ENCODE peak calls at places on chromosomes 3 and 15, in four cellular contexts. One of them, this sample, is unnamed.

GRCh38 chr3:112687621-112688020 is 46.7 kb upstream of the CCDC80 start:
- DNase-seq in neuronal stem cell: no peak
- DNase-seq in fibroblast of pulmonary artery: no peak
- DNase-seq in Panc1: no peak
- DNase-seq in this sample: no peak

GRCh38 chr3:39146611-39147373 is 6.6 kb downstream of the CSRNP1 start:
- DNase-seq in neuronal stem cell: no peak
- DNase-seq in fibroblast of pulmonary artery: peak
- DNase-seq in Panc1: peak
- DNase-seq in this sample: peak

GRCh38 chr15:31265090-31265870 is 61.4 kb upstream of the KLF13 start:
- DNase-seq in neuronal stem cell: no peak
- DNase-seq in fibroblast of pulmonary artery: no peak
- DNase-seq in Panc1: no peak
- DNase-seq in this sample: no peak

GRCh38 chr3:37852097-37852496 is 9.6 kb upstream of the CTDSPL start:
- DNase-seq in neuronal stem cell: no peak
- DNase-seq in fibroblast of pulmonary artery: peak
- DNase-seq in Panc1: no peak
- DNase-seq in this sample: peak

GRCh38 chr15:39602143-39602542 is 21.3 kb downstream of the THBS1 start:
- DNase-seq in neuronal stem cell: no peak
- DNase-seq in fibroblast of pulmonary artery: no peak
- DNase-seq in Panc1: no peak
- DNase-seq in this sample: no peak

GRCh38 chr3:30776186-30776815 is 118.2 kb downstream of the GADL1 start:
- DNase-seq in neuronal stem cell: no peak
- DNase-seq in fibroblast of pulmonary artery: no peak
- DNase-seq in Panc1: no peak
- DNase-seq in this sample: no peak

GRCh38 chr3:71495708-71496472 is 87.6 kb downstream of the FOXP1 start:
- DNase-seq in neuronal stem cell: no peak
- DNase-seq in fibroblast of pulmonary artery: peak
- DNase-seq in Panc1: no peak
- DNase-seq in this sample: peak

GRCh38 chr3:128080323-128080898 is 28.2 kb downstream of the SEC61A1 start:
- DNase-seq in neuronal stem cell: no peak
- DNase-seq in fibroblast of pulmonary artery: peak
- DNase-seq in Panc1: no peak
- DNase-seq in this sample: peak

GRCh38 chr3:188584162-188584529 is 430.2 kb downstream of the LPP start:
- DNase-seq in neuronal stem cell: no peak
- DNase-seq in fibroblast of pulmonary artery: peak
- DNase-seq in Panc1: no peak
- DNase-seq in this sample: peak

GRCh38 chr15:31571676-31572075 is 245.0 kb downstream of the KLF13 start:
- DNase-seq in neuronal stem cell: no peak
- DNase-seq in fibroblast of pulmonary artery: no peak
- DNase-seq in Panc1: no peak
- DNase-seq in this sample: no peak

GRCh38 chr3:458124-458523 is 261.6 kb downstream of the CHL1 start:
- DNase-seq in neuronal stem cell: no peak
- DNase-seq in fibroblast of pulmonary artery: no peak
- DNase-seq in Panc1: no peak
- DNase-seq in this sample: no peak

GRCh38 chr3:62892045-62892444 is 16.8 kb upstream of the CADPS start:
- DNase-seq in neuronal stem cell: no peak
- DNase-seq in fibroblast of pulmonary artery: no peak
- DNase-seq in Panc1: no peak
- DNase-seq in this sample: no peak

GRCh38 chr3:10941972-10942371 is 50.6 kb upstream of the SLC6A1 start:
- DNase-seq in neuronal stem cell: no peak
- DNase-seq in fibroblast of pulmonary artery: no peak
- DNase-seq in Panc1: no peak
- DNase-seq in this sample: no peak

GRCh38 chr3:196969660-196970546 is 1.3 kb upstream of the PIGZ start:
- DNase-seq in neuronal stem cell: peak
- DNase-seq in fibroblast of pulmonary artery: peak
- DNase-seq in Panc1: no peak
- DNase-seq in this sample: no peak

GRCh38 chr3:126911162-126912026 is 71.5 kb upstream of the PLXNA1 start:
- DNase-seq in neuronal stem cell: no peak
- DNase-seq in fibroblast of pulmonary artery: peak
- DNase-seq in Panc1: peak
- DNase-seq in this sample: peak

DNA sequence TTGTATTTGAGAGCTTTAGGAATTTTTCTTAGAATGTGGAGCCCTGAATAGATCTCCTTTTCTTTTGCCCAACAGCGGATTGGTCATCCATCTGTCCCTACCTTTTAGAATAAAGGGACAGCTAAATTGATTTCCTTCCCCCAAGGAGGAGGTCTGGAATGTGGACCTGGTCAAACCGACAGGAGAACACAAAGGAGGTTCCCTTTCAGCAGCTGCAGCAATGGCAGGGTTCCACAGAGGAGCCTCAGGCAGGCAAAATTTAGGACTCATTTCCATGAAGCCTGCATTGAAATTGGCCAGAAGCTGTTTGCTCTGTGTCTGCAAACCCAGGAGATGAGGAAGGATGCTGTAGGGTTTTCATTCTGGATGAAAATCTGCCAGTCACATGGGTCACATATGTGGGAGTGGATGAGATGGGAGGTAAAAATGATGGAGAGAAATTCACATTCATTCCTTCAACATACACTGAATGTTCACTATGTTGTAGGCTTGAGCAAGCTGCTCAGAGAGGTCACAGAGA is 77.3 kb downstream of the LRTM1 start:
- DNase-seq in neuronal stem cell: no peak
- DNase-seq in fibroblast of pulmonary artery: no peak
- DNase-seq in Panc1: no peak
- DNase-seq in this sample: no peak
- H3K4me3 ChIP-seq in neuronal stem cell: no peak
- H3K4me3 ChIP-seq in fibroblast of pulmonary artery: no peak
- H3K4me3 ChIP-seq in Panc1: no peak
- H3K4me3 ChIP-seq in this sample: no peak

GRCh38 chr15:85048430-85048829 is 66.8 kb downstream of the PDE8A start:
- DNase-seq in neuronal stem cell: no peak
- DNase-seq in fibroblast of pulmonary artery: no peak
- DNase-seq in Panc1: no peak
- DNase-seq in this sample: peak
- H3K4me3 ChIP-seq in neuronal stem cell: no peak
- H3K4me3 ChIP-seq in fibroblast of pulmonary artery: no peak
- H3K4me3 ChIP-seq in Panc1: no peak
- H3K4me3 ChIP-seq in this sample: no peak

GRCh38 chr3:152323834-152324233 is 55.1 kb downstream of the MBNL1 start:
- DNase-seq in neuronal stem cell: no peak
- DNase-seq in fibroblast of pulmonary artery: no peak
- DNase-seq in Panc1: no peak
- DNase-seq in this sample: no peak
- H3K4me3 ChIP-seq in neuronal stem cell: no peak
- H3K4me3 ChIP-seq in fibroblast of pulmonary artery: no peak
- H3K4me3 ChIP-seq in Panc1: no peak
- H3K4me3 ChIP-seq in this sample: no peak

DNA sequence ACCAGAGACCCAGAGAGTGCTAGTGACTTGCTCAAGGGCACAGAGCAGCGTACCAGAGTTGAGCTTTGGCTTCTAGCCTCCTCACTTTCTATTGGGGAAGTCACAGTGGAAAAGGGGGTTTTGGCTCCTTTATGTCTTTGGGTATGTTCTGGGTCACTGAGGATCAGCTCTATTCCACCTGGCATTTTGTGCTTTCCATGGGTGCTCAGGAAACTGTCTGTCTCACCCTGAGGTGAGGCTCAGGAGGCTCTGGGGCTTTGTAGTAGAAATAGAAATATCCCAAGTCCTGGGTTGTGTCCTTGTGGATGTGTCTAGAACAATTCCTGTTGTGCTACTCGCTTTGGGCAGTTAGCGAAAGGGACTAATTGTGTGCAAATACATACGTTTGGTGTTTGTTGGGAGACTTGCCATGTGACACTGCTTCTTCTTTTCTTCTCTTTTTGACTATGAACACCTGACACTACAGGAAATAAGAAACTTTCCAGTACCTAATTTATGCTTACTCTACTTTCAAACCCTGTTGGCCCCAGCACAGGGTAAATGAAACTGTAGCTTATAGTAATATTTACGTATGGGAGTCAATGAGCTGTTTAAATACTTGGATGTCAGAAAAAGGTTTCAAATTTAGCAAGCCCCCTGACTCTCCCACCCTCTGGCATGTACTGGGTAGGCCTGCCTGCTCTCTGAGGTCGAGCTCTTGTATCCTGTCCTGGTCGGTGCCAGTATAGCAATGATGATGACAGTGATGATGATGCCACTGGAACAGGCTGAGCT is 35.6 kb downstream of the SMAD3 start:
- DNase-seq in neuronal stem cell: no peak
- DNase-seq in fibroblast of pulmonary artery: no peak
- DNase-seq in Panc1: no peak
- DNase-seq in this sample: no peak
- H3K4me3 ChIP-seq in neuronal stem cell: no peak
- H3K4me3 ChIP-seq in fibroblast of pulmonary artery: no peak
- H3K4me3 ChIP-seq in Panc1: peak
- H3K4me3 ChIP-seq in this sample: no peak

DNA sequence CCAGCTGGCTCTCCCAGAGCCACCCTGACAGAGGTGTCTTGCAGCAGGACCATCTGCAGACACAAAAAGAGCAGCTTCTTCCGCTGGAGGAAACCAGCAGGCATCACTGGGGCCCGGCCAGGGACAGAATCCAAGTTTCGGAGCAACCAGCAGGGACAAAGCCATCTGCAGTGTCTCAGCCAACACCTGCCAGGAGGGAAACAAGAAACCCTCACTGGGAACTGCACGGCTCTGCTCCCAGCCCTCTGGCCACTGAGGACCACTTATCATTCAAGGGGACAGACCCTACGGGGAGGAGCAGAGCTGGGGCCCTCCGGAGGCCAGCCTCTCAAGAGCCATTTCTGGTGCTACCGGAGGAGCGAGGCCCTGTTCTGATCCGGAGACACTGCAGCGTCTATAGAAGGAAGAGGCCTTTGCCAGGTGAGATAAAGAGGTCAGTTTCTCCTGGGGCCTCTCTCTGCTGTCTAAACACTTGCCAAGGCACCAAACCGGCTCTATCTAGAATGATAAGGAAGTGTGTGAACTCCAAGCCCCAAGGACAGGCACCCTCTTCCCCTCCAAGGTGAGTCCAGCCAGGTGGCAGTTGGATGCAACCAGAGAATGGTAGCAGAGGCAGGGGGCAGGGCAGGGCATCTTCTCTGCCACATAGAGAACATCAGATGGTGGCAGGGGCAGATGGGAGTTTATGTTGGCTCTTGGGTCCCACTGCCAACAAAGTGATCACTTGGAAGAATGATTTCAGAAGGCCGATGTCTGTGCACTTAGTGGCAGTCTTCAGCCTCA is 89.0 kb downstream of the CHSY1 start:
- DNase-seq in neuronal stem cell: no peak
- DNase-seq in fibroblast of pulmonary artery: peak
- DNase-seq in Panc1: no peak
- DNase-seq in this sample: no peak
- H3K4me3 ChIP-seq in neuronal stem cell: no peak
- H3K4me3 ChIP-seq in fibroblast of pulmonary artery: no peak
- H3K4me3 ChIP-seq in Panc1: no peak
- H3K4me3 ChIP-seq in this sample: no peak

DNA sequence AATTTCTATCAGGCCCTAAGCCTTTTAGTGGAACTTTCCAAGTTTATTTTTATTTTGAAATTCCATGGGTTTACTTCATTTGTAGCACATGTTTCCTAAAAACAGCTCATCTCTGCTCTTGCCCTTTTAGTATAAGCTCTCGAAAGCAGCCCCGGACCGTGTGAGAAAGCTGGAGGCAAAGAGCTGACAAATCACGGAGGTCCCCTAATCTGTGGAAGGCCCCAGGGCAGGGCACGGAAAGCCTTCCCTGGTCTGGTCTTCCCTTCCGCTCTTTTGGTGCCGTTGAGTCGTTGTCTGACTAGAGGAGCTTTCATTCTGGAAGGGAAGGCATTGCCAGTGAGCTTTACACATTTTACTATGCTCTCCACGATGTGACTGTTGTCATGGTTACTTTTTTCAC is 71.8 kb downstream of the CYP19A1 start:
- DNase-seq in neuronal stem cell: no peak
- DNase-seq in fibroblast of pulmonary artery: no peak
- DNase-seq in Panc1: no peak
- DNase-seq in this sample: no peak
- H3K4me3 ChIP-seq in neuronal stem cell: peak
- H3K4me3 ChIP-seq in fibroblast of pulmonary artery: peak
- H3K4me3 ChIP-seq in Panc1: peak
- H3K4me3 ChIP-seq in this sample: no peak

DNA sequence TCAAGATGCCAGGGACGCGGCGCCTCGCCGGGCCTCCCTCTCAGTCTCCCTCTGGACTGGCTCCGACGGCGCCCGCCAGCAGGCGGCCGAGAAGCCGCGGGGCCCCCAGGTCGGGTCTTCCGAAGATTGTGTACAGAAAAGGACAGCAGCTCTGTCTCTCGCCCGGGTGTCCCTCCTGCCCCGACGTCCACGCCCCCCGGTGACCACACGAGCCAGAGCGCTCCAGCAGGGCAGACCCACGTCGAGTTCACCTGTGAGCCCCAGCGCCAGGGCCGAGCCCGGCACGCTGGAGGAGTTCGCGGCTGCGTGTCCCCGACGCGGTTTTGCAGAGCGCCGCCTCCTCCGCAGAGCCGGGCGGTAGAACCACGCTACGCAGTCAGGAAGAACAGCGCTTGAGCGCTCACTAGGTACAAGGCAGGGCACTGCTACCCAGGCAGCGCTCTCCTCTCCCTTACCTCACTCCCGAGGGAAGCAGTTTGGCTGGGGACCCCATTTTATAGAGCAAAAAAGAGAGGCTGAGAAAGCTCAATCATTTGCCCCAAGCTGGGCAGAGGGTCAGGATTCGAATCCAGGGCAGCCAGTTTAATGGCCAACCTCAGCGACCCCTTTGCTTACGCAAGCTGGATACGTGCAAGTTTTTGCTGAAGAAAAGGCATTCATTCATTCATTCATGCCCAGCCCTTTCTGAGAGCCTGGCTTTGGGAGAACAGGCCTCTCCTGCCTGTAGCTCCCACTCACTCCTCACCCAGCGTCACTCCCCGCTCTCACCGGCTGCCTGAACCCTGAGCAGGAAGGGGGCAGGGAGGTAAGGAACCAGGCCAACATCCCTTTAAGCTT is 3.0 kb upstream of the TLE3 start:
- DNase-seq in neuronal stem cell: peak
- DNase-seq in fibroblast of pulmonary artery: peak
- DNase-seq in Panc1: no peak
- DNase-seq in this sample: peak
- H3K4me3 ChIP-seq in neuronal stem cell: no peak
- H3K4me3 ChIP-seq in fibroblast of pulmonary artery: peak
- H3K4me3 ChIP-seq in Panc1: peak
- H3K4me3 ChIP-seq in this sample: peak

GRCh38 chr15:70486451-70487379 is 276.6 kb downstream of the UACA start:
- DNase-seq in neuronal stem cell: no peak
- DNase-seq in fibroblast of pulmonary artery: peak
- DNase-seq in Panc1: no peak
- DNase-seq in this sample: peak
- H3K4me3 ChIP-seq in neuronal stem cell: no peak
- H3K4me3 ChIP-seq in fibroblast of pulmonary artery: no peak
- H3K4me3 ChIP-seq in Panc1: no peak
- H3K4me3 ChIP-seq in this sample: no peak